ENCODE peak calls at places on chromosomes 7 and 10, in eight cellular contexts. U is SHP77, W is SK-MEL-5, J is NCI-H187, E is sigmoid colon, H is GM23338, Z is DMS153, I is HCT116. R is an unnamed sample.

GRCh38 chr7:37552021-37552420 is 103.4 kb upstream of the ELMO1 start:
- DNase-seq in I (no peak), W (no peak), Z (no peak), U (no peak), H (no peak), J (no peak), E (no peak), R (no peak)

GRCh38 chr10:74011762-74012161 is 13.8 kb downstream of the VCL start:
- DNase-seq in U (no peak), H (no peak), E (no peak), W (peak; percentile 46), Z (no peak), I (no peak), J (no peak), R (peak; percentile 7)

GRCh38 chr10:44388641-44389040 is 3.7 kb upstream of the CXCL12 start:
- DNase-seq in J (no peak), I (no peak), E (peak; percentile 60), H (no peak), W (no peak), U (no peak), Z (no peak), R (no peak)

GRCh38 chr7:70574970-70575799 is 556.8 kb upstream of the GALNT17 start:
- DNase-seq in E (no peak), J (peak; percentile 76), U (no peak), H (no peak), W (no peak), Z (no peak), I (no peak), R (no peak)

GRCh38 chr7:71345485-71345884 is 213.5 kb downstream of the GALNT17 start:
- DNase-seq in J (no peak), W (no peak), E (no peak), Z (no peak), U (no peak), H (no peak), I (no peak), R (no peak)

GRCh38 chr7:117683736-117684135 is 189.5 kb downstream of the CTTNBP2 start:
- DNase-seq in Z (no peak), U (no peak), J (no peak), H (no peak), I (no peak), W (no peak), E (no peak), R (no peak)

GRCh38 chr7:43439631-43440401 is 143.1 kb upstream of the STK17A start:
- DNase-seq in Z (peak; percentile 5), W (peak; percentile 83), I (peak; percentile 38), U (peak; percentile 47), H (peak; percentile 91), E (no peak), J (no peak), R (no peak)

GRCh38 chr7:6160191-6160623 is 112.2 kb downstream of the CYTH3 start:
- DNase-seq in J (no peak), Z (no peak), I (no peak), H (peak; percentile 83), E (peak; percentile 92), U (peak; percentile 28), W (peak; percentile 85), R (peak; percentile 5)

GRCh38 chr7:64879097-64879730 is 23.9 kb upstream of the ZNF273 start:
- DNase-seq in Z (no peak), E (peak; percentile 42), U (no peak), W (no peak), I (no peak), J (no peak), H (no peak), R (no peak)

GRCh38 chr7:43463401-43463980 is 119.4 kb upstream of the STK17A start:
- DNase-seq in J (no peak), U (no peak), W (no peak), E (no peak), H (peak; percentile 39), I (no peak), Z (no peak), R (no peak)

GRCh38 chr7:156640949-156641485 is 443 bp downstream of the RNF32 start:
- DNase-seq in I (peak; percentile 3), Z (no peak), H (no peak), W (no peak), E (peak; percentile 67), J (no peak), U (peak; percentile 27), R (peak; percentile 65)

GRCh38 chr7:40717242-40717641 is 582.4 kb downstream of the SUGCT start:
- DNase-seq in W (peak; percentile 93), U (peak; percentile 96), J (no peak), H (peak; percentile 76), I (peak; percentile 81), Z (peak; percentile 75), E (no peak), R (no peak)

GRCh38 chr10:111137012-111137411 is 60.2 kb downstream of the ADRA2A start:
- DNase-seq in Z (no peak), H (peak; percentile 86), J (peak; percentile 31), E (no peak), U (no peak), W (peak; percentile 24), I (no peak), R (peak; percentile 74)

GRCh38 chr7:157784114-157784835 is 447.5 kb downstream of the DNAJB6 start:
- DNase-seq in Z (no peak), I (no peak), H (no peak), U (no peak), E (no peak), J (no peak), W (no peak), R (no peak)

GRCh38 chr10:79146611-79147130 is 77.9 kb downstream of the ZMIZ1 start:
- DNase-seq in Z (no peak), U (peak; percentile 50), W (no peak), I (no peak), H (no peak), E (peak; percentile 93), J (no peak), R (no peak)

GRCh38 chr10:133481086-133481643 is 27.4 kb downstream of the SCART1 start:
- DNase-seq in J (no peak), Z (no peak), H (no peak), U (no peak), E (no peak), W (no peak), I (no peak), R (no peak)

GRCh38 chr10:478471-479245 is 210.8 kb downstream of the DIP2C start:
- DNase-seq in U (no peak), J (no peak), W (no peak), E (no peak), I (no peak), Z (no peak), H (no peak), R (no peak)

GRCh38 chr7:69678794-69679103 is 80.5 kb downstream of the AUTS2 start:
- DNase-seq in U (no peak), Z (no peak), H (no peak), W (no peak), E (no peak), J (no peak), I (no peak), R (no peak)